ENCODE peak calls at places on chromosomes 4 and X, in four cellular contexts. One of them, this sample, is unnamed.

GRCh38 chr4:53914313-53915016 is 149.9 kb downstream of the CHIC2 start:
- DNase-seq in GM12865: no peak
- DNase-seq in stomach: peak; percentile 34
- DNase-seq in left lung: peak; percentile 54
- DNase-seq in this sample: no peak

GRCh38 chr4:41465135-41465761 is 72.7 kb upstream of the LIMCH1 start:
- DNase-seq in GM12865: no peak
- DNase-seq in stomach: no peak
- DNase-seq in left lung: no peak
- DNase-seq in this sample: no peak

GRCh38 chrX:123085311-123085940 is 98.7 kb upstream of the GRIA3 start:
- DNase-seq in GM12865: no peak
- DNase-seq in stomach: no peak
- DNase-seq in left lung: no peak
- DNase-seq in this sample: no peak

GRCh38 chr4:126916626-126917140 is 716.1 kb upstream of the INTU start:
- DNase-seq in GM12865: no peak
- DNase-seq in stomach: no peak
- DNase-seq in left lung: no peak
- DNase-seq in this sample: no peak

GRCh38 chr4:188988131-188988530 is 848.9 kb downstream of the TRIML1 start:
- DNase-seq in GM12865: no peak
- DNase-seq in stomach: no peak
- DNase-seq in left lung: no peak
- DNase-seq in this sample: no peak

GRCh38 chr4:108171541-108172230 is 3.0 kb upstream of the LEF1 start:
- DNase-seq in GM12865: peak; percentile 16
- DNase-seq in stomach: no peak
- DNase-seq in left lung: no peak
- DNase-seq in this sample: no peak

GRCh38 chr4:140047017-140047640 is 106.9 kb downstream of the MAML3 start:
- DNase-seq in GM12865: no peak
- DNase-seq in stomach: peak; percentile 33
- DNase-seq in left lung: no peak
- DNase-seq in this sample: peak; percentile 86

GRCh38 chr4:183438458-183439113 is 5.8 kb upstream of the CDKN2AIP start:
- DNase-seq in GM12865: no peak
- DNase-seq in stomach: peak; percentile 63
- DNase-seq in left lung: no peak
- DNase-seq in this sample: no peak

GRCh38 chr4:112252234-112252633 is 20.6 kb downstream of the AP1AR start:
- DNase-seq in GM12865: no peak
- DNase-seq in stomach: no peak
- DNase-seq in left lung: no peak
- DNase-seq in this sample: no peak

GRCh38 chr4:106529348-106530033 is 160.9 kb upstream of the GIMD1 start:
- DNase-seq in GM12865: no peak
- DNase-seq in stomach: no peak
- DNase-seq in left lung: no peak
- DNase-seq in this sample: no peak

GRCh38 chr4:15423285-15423711 is 4.5 kb upstream of the C1QTNF7 start:
- DNase-seq in GM12865: peak; percentile 7
- DNase-seq in stomach: no peak
- DNase-seq in left lung: no peak
- DNase-seq in this sample: no peak

DNA sequence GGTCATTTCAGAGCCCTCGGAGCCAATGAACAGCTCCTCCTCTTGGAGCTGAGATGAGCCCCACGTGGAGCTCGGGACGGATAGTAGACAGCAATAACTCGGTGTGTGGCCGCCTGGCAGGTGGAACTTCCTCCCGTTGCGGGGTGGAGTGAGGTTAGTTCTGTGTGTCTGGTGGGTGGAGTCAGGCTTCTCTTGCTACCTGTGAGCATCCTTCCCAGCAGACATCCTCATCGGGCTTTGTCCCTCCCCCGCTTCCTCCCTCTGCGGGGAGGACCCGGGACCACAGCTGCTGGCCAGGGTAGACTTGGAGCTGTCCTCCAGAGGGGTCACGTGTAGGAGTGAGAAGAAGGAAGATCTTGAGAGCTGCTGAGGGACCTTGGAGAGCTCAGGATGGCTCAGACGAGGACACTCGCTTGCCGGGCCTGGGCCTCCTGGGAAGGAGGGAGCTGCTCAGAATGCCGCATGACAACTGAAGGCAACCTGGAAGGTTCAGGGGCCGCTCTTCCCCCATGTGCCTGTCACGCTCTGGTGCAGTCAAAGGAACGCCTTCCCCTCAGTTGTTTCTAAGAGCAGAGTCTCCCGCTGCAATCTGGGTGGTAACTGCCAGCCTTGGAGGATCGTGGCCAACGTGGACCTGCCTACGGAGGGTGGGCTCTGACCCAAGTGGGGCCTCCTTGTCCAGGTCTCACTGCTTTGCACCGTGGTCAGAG is 5.7 kb upstream of the MSANTD1 start:
- DNase-seq in GM12865: no peak
- DNase-seq in stomach: no peak
- DNase-seq in left lung: no peak
- DNase-seq in this sample: no peak
- H3K4me3 ChIP-seq in GM12865: no peak overlapping the region
- H3K4me3 ChIP-seq in stomach: no peak overlapping the region
- H3K4me3 ChIP-seq in left lung: no peak overlapping the region
- H3K4me3 ChIP-seq in this sample: no peak overlapping the region

GRCh38 chr4:72387959-72388358 is 181.1 kb downstream of the ADAMTS3 start:
- DNase-seq in GM12865: no peak
- DNase-seq in stomach: no peak
- DNase-seq in left lung: no peak
- DNase-seq in this sample: no peak

GRCh38 chr4:72390409-72390808 is 178.6 kb downstream of the ADAMTS3 start:
- DNase-seq in GM12865: no peak
- DNase-seq in stomach: no peak
- DNase-seq in left lung: no peak
- DNase-seq in this sample: no peak

GRCh38 chr4:72394264-72394663 is 174.8 kb downstream of the ADAMTS3 start:
- DNase-seq in GM12865: no peak
- DNase-seq in stomach: no peak
- DNase-seq in left lung: no peak
- DNase-seq in this sample: no peak

GRCh38 chr4:72391281-72391680 is 177.7 kb downstream of the ADAMTS3 start:
- DNase-seq in GM12865: no peak
- DNase-seq in stomach: no peak
- DNase-seq in left lung: no peak
- DNase-seq in this sample: no peak
- H3K4me3 ChIP-seq in GM12865: no peak overlapping the region
- H3K4me3 ChIP-seq in stomach: no peak overlapping the region
- H3K4me3 ChIP-seq in left lung: no peak overlapping the region
- H3K4me3 ChIP-seq in this sample: no peak overlapping the region

GRCh38 chrX:71302461-71303213 is 1.1 kb downstream of the ITGB1BP2 start:
- DNase-seq in GM12865: no peak
- DNase-seq in stomach: no peak
- DNase-seq in left lung: no peak
- DNase-seq in this sample: no peak
- H3K4me3 ChIP-seq in GM12865: no peak overlapping the region
- H3K4me3 ChIP-seq in stomach: peak overlapping the region; percentile 14
- H3K4me3 ChIP-seq in left lung: no peak overlapping the region
- H3K4me3 ChIP-seq in this sample: peak overlapping the region; percentile 63

GRCh38 chr4:113674251-113674650 is 87.3 kb downstream of the CAMK2D start:
- DNase-seq in GM12865: no peak
- DNase-seq in stomach: no peak
- DNase-seq in left lung: no peak
- DNase-seq in this sample: no peak

GRCh38 chr4:113678651-113679050 is 82.9 kb downstream of the CAMK2D start:
- DNase-seq in GM12865: no peak
- DNase-seq in stomach: no peak
- DNase-seq in left lung: no peak
- DNase-seq in this sample: no peak

GRCh38 chr4:113674733-113675132 is 86.8 kb downstream of the CAMK2D start:
- DNase-seq in GM12865: no peak
- DNase-seq in stomach: no peak
- DNase-seq in left lung: no peak
- DNase-seq in this sample: no peak

GRCh38 chr4:113675731-113676707 is 85.5 kb downstream of the CAMK2D start:
- DNase-seq in GM12865: no peak
- DNase-seq in stomach: no peak
- DNase-seq in left lung: no peak
- DNase-seq in this sample: no peak

DNA sequence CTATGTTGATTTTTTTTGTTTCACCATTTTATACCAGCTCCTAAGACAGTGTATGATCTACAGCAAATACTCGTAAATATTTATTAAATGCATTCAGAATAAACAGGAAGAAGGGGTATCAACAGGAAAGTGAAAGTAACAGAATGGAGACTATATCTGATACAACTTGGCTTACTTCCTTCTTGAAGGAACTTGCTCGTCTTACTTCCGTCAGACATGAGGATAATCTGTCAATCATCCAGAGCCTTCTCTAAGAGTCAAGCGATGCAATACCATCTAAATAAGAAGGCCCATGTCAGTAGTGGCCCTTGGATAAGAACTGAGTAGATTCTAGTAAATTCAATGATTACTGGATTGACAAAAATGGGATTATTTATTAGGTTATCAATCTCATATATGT is 84.2 kb downstream of the CAMK2D start:
- DNase-seq in GM12865: no peak
- DNase-seq in stomach: no peak
- DNase-seq in left lung: no peak
- DNase-seq in this sample: no peak
- H3K4me3 ChIP-seq in GM12865: no peak overlapping the region
- H3K4me3 ChIP-seq in stomach: no peak overlapping the region
- H3K4me3 ChIP-seq in left lung: no peak overlapping the region
- H3K4me3 ChIP-seq in this sample: no peak overlapping the region

This sample was measured in ascending aorta.